ENCODE peak calls at places on chromosomes 13 and 19, in ten cellular contexts. B is A549, D is uterus, Q is IMR-90, C is heart left ventricle, I is tibial nerve, L is K562, T is ovary, W is esophagus squamous epithelium, Z is Peyer's patch. Y is an unnamed sample.

GRCh38 chr13:22717036-22717435 is 463.7 kb upstream of the SGCG start:
- DNase-seq in W (no peak), T (no peak), Z (no peak), I (no peak), L (no peak), C (no peak), Q (no peak), D (no peak), B (no peak), Y (no peak)

GRCh38 chr19:4327252-4327876 is 11.3 kb downstream of the STAP2 start:
- DNase-seq in C (peak; percentile 73), W (peak; percentile 50), D (peak; percentile 69), B (peak; percentile 33), L (peak; percentile 97), T (peak; percentile 95), I (peak; percentile 56), Q (peak; percentile 13), Z (peak; percentile 69), Y (peak; percentile 76)

GRCh38 chr19:47372603-47373002 is 23.5 kb downstream of the DHX34 start:
- DNase-seq in W (no peak), L (no peak), C (no peak), Q (no peak), I (no peak), Z (no peak), D (no peak), B (no peak), T (no peak), Y (no peak)

GRCh38 chr19:45677351-45678230 is 9.6 kb downstream of the GIPR start:
- DNase-seq in T (no peak), D (peak; percentile 29), Z (peak; percentile 96), W (peak; percentile 36), B (peak; percentile 97), C (peak; percentile 77), Q (peak; percentile 62), L (peak; percentile 54), I (peak; percentile 36), Y (no peak)

GRCh38 chr19:46428278-46429141 is at the start of gene PNMA8C:
- DNase-seq in L (peak; percentile 71), B (peak; percentile 31), T (peak; percentile 62), C (peak; percentile 88), Z (peak; percentile 41), Q (peak; percentile 63), W (no peak), I (no peak), D (peak; percentile 66), Y (no peak)

GRCh38 chr13:83622422-83622784 is 259.9 kb downstream of the SLITRK1 start:
- DNase-seq in D (no peak), Q (peak; percentile 28), B (no peak), I (no peak), T (no peak), L (no peak), W (no peak), Z (no peak), C (no peak), Y (no peak)

GRCh38 chr19:8209111-8209964 is at the start of gene CERS4:
- DNase-seq in I (peak; percentile 48), Z (peak; percentile 81), C (peak; percentile 53), T (peak; percentile 83), L (peak; percentile 73), D (peak; percentile 85), Q (peak; percentile 20), B (peak; percentile 25), W (peak; percentile 42), Y (peak; percentile 82)

GRCh38 chr13:107374038-107374437 is 806.1 kb upstream of the ARGLU1 start:
- DNase-seq in L (no peak), Z (no peak), B (no peak), I (no peak), W (no peak), Q (peak; percentile 83), T (no peak), C (no peak), D (no peak), Y (peak; percentile 10)

GRCh38 chr13:50526771-50527567 is 316.5 kb downstream of the DLEU7 start:
- DNase-seq in L (no peak), B (no peak), W (no peak), Q (no peak), C (no peak), T (no peak), I (no peak), Z (peak; percentile 44), D (no peak), Y (no peak)

GRCh38 chr19:49432141-49433073 is 7.2 kb downstream of the GFY start:
- DNase-seq in I (no peak), B (no peak), W (no peak), L (no peak), D (no peak), T (no peak), Z (no peak), Q (no peak), C (no peak), Y (no peak)

GRCh38 chr13:29920018-29920643 is 69.7 kb upstream of the UBL3 start:
- DNase-seq in D (no peak), B (no peak), I (no peak), Z (no peak), Q (no peak), L (no peak), C (no peak), W (no peak), T (no peak), Y (no peak)

GRCh38 chr19:2615782-2616181 is 86.7 kb downstream of the GNG7 start:
- DNase-seq in I (no peak), T (no peak), W (no peak), Q (no peak), D (no peak), B (no peak), Z (no peak), L (no peak), C (no peak), Y (no peak)
- TF ChIP-seq POLR2A in I (no peak), T (no peak), W (no peak), Q (no peak), D (no peak), B (no peak), Z (no peak), L (no peak), C (no peak), Y (no peak)

GRCh38 chr13:111922086-111922485 is 144.9 kb upstream of the SOX1 start:
- DNase-seq in Q (no peak), C (no peak), D (no peak), T (no peak), B (no peak), L (no peak), Z (no peak), W (no peak), I (no peak), Y (no peak)

GRCh38 chr13:111927181-111927540 is 139.8 kb upstream of the SOX1 start:
- DNase-seq in Q (no peak), Z (no peak), D (no peak), C (no peak), B (no peak), T (no peak), W (no peak), L (no peak), I (no peak), Y (no peak)

GRCh38 chr13:111925146-111925875 is 141.6 kb upstream of the SOX1 start:
- DNase-seq in B (no peak), Z (no peak), D (no peak), L (no peak), W (no peak), C (no peak), T (no peak), Q (no peak), I (no peak), Y (no peak)

GRCh38 chr13:111926501-111927180 is 140.3 kb upstream of the SOX1 start:
- DNase-seq in T (no peak), W (no peak), I (no peak), Q (no peak), Z (no peak), L (no peak), B (no peak), D (no peak), C (no peak), Y (no peak)

DNA sequence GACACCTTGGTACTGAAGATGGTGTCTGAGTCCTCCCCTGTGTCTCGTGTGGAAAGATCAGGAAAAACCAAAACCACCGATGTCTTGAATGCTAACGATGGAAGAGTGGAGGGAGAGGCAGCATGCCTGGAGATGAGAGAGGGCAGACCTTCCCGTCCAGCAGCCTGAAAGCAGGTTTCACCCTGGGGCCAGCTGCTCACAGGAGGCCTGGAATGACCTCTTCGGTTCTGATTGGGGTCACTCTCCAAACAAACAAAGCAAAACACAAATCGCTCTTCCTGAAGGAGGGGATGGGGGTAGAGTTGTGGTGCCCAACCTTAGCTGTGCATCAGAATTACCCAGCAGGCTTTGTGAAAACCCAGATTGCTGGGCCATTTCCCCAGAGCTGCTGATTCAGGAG is 142.3 kb upstream of the SOX1 start:
- DNase-seq in T (no peak), C (no peak), D (no peak), W (no peak), L (no peak), B (no peak), Z (no peak), Q (no peak), I (no peak), Y (no peak)
- TF ChIP-seq POLR2A in T (no peak), C (no peak), D (no peak), W (no peak), L (no peak), B (no peak), Z (no peak), Q (no peak), I (no peak), Y (no peak)

GRCh38 chr13:110616103-110617101 is 1.1 kb downstream of the NAXD start:
- DNase-seq in C (peak; percentile 51), Z (peak; percentile 41), D (no peak), Q (peak; percentile 72), W (no peak), B (peak; percentile 36), I (no peak), L (peak; percentile 59), T (peak; percentile 39), Y (peak; percentile 85)
- TF ChIP-seq POLR2A in C (no peak), Z (peak; percentile 48), D (no peak), Q (no peak), W (peak; percentile 37), B (no peak), I (no peak), L (no peak), T (no peak), Y (no peak)

GRCh38 chr19:32976223-32976805 is 4.3 kb downstream of the FAAP24 start:
- DNase-seq in L (peak; percentile 81), B (peak; percentile 89), C (peak; percentile 59), T (peak; percentile 60), I (peak; percentile 65), Z (peak; percentile 52), D (peak; percentile 49), W (no peak), Q (peak; percentile 62), Y (peak; percentile 61)

GRCh38 chr19:32971012-32971595 is 654 bp downstream of the CEP89 start:
- DNase-seq in L (no peak), Z (no peak), T (no peak), I (no peak), Q (no peak), W (no peak), B (no peak), C (no peak), D (no peak), Y (no peak)

GRCh38 chr19:32969549-32969948 is 2.2 kb downstream of the CEP89 start:
- DNase-seq in Z (no peak), W (no peak), L (no peak), I (no peak), Q (no peak), B (no peak), C (no peak), D (no peak), T (no peak), Y (no peak)

GRCh38 chr19:32966750-32967149 is 5.0 kb downstream of the CEP89 start:
- DNase-seq in I (no peak), B (no peak), C (no peak), T (no peak), W (no peak), L (no peak), D (no peak), Z (no peak), Q (no peak), Y (no peak)

GRCh38 chr19:32971715-32972540 is at the start of the genes CEP89 and FAAP24:
- DNase-seq in W (peak; percentile 92), Z (peak; percentile 98), B (peak; percentile 100), T (peak; percentile 97), I (peak; percentile 98), Q (peak; percentile 99), C (peak; percentile 98), L (peak; percentile 99), D (peak; percentile 99), Y (peak; percentile 99)
- TF ChIP-seq POLR2A in W (no peak), Z (peak; percentile 48), B (peak; percentile 88), T (no peak), I (no peak), Q (peak; percentile 47), C (peak; percentile 30), L (peak; percentile 88), D (peak; percentile 22), Y (peak; percentile 79)